ENCODE peak calls at places on chromosomes 12 and 14, in five cellular contexts. I is dorsolateral prefrontal cortex, L is HCT116, P is heart left ventricle, K is transverse colon. Q is an unnamed sample.

GRCh38 chr12:89385965-89386537 is 33.8 kb upstream of the DUSP6 start:
- DNase-seq in I (no peak), L (no peak), P (no peak), K (no peak), Q (no peak)

GRCh38 chr14:29637406-29637805 is 290.2 kb downstream of the PRKD1 start:
- DNase-seq in I (no peak), L (no peak), P (no peak), K (no peak), Q (no peak)

GRCh38 chr14:65804752-65805473 is 392.4 kb downstream of the FUT8 start:
- DNase-seq in I (peak), L (no peak), P (no peak), K (no peak), Q (no peak)

GRCh38 chr14:33949051-33950037 is 1.5 kb downstream of the EGLN3 start:
- DNase-seq in I (no peak), L (no peak), P (no peak), K (no peak), Q (no peak)

GRCh38 chr14:68976160-68977067 is 2.7 kb downstream of the ACTN1 start:
- DNase-seq in I (no peak), L (no peak), P (no peak), K (peak), Q (no peak)

GRCh38 chr12:65170245-65170881 is 980 bp downstream of the LEMD3 start:
- DNase-seq in I (peak), L (peak), P (peak), K (peak), Q (no peak)

GRCh38 chr12:3225154-3225795 is 148.1 kb downstream of the TSPAN9 start:
- DNase-seq in I (no peak), L (no peak), P (peak), K (no peak), Q (no peak)

GRCh38 chr12:89706551-89707348 is 1.9 kb downstream of the ATP2B1 start:
- DNase-seq in I (peak), L (no peak), P (no peak), K (no peak), Q (no peak)

GRCh38 chr12:131454418-131455217 is 256.3 kb upstream of the SFSWAP start:
- DNase-seq in I (no peak), L (peak), P (no peak), K (no peak), Q (peak)

GRCh38 chr12:56634242-56634836 is 4.2 kb upstream of the BAZ2A start:
- DNase-seq in I (peak), L (peak), P (peak), K (peak), Q (peak)

GRCh38 chr14:100826371-100827139 is 637 bp downstream of the MEG3 start:
- DNase-seq in I (no peak), L (no peak), P (peak), K (no peak), Q (no peak)

GRCh38 chr14:54686219-54686870 is 119.4 kb downstream of the SAMD4A start:
- DNase-seq in I (no peak), L (no peak), P (no peak), K (no peak), Q (peak)

GRCh38 chr14:23371865-23372264 is 744 bp upstream of the IL25 start:
- DNase-seq in I (no peak), L (no peak), P (no peak), K (no peak), Q (no peak)

GRCh38 chr14:92690171-92691011 is 58.0 kb downstream of the LGMN start:
- DNase-seq in I (no peak), L (peak), P (peak), K (peak), Q (no peak)

GRCh38 chr12:108468149-108468968 is 46.7 kb upstream of the FICD start:
- DNase-seq in I (no peak), L (no peak), P (no peak), K (no peak), Q (no peak)

GRCh38 chr12:45122776-45123380 is 72.0 kb upstream of the DBX2 start:
- DNase-seq in I (no peak), L (peak), P (no peak), K (no peak), Q (no peak)

GRCh38 chr12:128111951-128112350 is 155.0 kb upstream of the TMEM132C start:
- DNase-seq in I (no peak), L (no peak), P (no peak), K (no peak), Q (no peak)

GRCh38 chr12:89051065-89051677 is 301.1 kb downstream of the DUSP6 start:
- DNase-seq in I (no peak), L (peak), P (no peak), K (no peak), Q (no peak)

GRCh38 chr14:65167072-65167645 is 64.8 kb upstream of the MAX start:
- DNase-seq in I (no peak), L (no peak), P (no peak), K (no peak), Q (no peak)

GRCh38 chr12:66898700-66899469 is 220.0 kb upstream of the GRIP1 start:
- DNase-seq in I (no peak), L (no peak), P (no peak), K (no peak), Q (no peak)

GRCh38 chr12:66901136-66901932 is 222.5 kb upstream of the GRIP1 start:
- DNase-seq in I (no peak), L (no peak), P (no peak), K (no peak), Q (no peak)

GRCh38 chr12:66900616-66901015 is 221.7 kb upstream of the GRIP1 start:
- DNase-seq in I (no peak), L (no peak), P (no peak), K (no peak), Q (no peak)

GRCh38 chr12:66902020-66902419 is 223.1 kb upstream of the GRIP1 start:
- DNase-seq in I (no peak), L (no peak), P (no peak), K (no peak), Q (no peak)

GRCh38 chr12:66899567-66899966 is 220.7 kb upstream of the GRIP1 start:
- DNase-seq in I (no peak), L (no peak), P (no peak), K (no peak), Q (no peak)
- H3K27ac ChIP-seq in I (no peak), L (no peak), P (no peak), K (no peak), Q (no peak)

DNA sequence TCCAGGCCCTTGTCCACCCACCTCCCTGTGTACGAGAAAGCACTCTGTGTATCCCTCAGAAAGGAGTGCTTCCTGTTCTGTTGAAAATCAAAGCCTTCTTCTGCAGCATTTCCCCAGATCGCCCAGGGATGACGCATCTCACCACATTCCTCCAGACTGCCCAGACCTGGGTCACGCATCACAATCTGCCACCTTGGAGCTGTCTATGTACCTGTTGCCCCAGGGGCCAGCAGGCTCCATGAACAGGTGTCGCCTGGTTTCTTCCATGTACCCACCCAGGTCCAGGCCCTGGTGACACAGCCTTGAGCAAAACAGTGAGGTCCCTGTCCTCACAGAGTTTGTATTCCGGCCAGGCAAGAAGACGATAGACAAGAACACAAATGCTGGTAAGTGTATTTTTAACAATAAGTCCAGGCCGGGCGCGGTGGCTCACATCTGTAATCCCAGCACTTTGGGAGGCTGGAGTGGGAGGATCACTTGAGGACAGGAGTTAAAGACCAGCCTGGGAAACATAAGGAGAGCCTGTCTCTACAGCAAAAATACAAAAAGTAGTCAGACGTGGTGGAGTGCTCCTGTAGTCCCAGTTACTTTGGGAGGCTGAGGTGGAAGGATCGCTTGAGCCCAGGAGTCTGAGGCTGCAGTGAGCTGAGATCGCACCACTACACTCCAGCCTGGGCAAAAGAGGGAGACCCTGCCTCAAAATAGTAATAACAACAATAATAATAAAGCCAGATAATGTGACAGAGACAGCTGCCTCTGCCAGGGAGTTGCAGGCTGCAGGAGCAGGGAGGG is 6.8 kb upstream of the PPP1R13B start:
- DNase-seq in I (no peak), L (no peak), P (no peak), K (no peak), Q (no peak)
- H3K4me3 ChIP-seq in I (no peak), L (no peak), P (no peak), K (no peak), Q (no peak)

GRCh38 chr12:7645395-7646177 is 20.1 kb downstream of the APOBEC1 start:
- DNase-seq in I (no peak), L (peak), P (no peak), K (no peak), Q (no peak)

GRCh38 chr12:7646178-7646475 is 19.6 kb downstream of the APOBEC1 start:
- DNase-seq in I (no peak), L (no peak), P (no peak), K (no peak), Q (no peak)

GRCh38 chr12:7642287-7642686 is 23.4 kb downstream of the APOBEC1 start:
- DNase-seq in I (no peak), L (no peak), P (no peak), K (no peak), Q (no peak)

GRCh38 chr12:7638764-7639570 is 26.7 kb downstream of the APOBEC1 start:
- DNase-seq in I (peak), L (peak), P (peak), K (peak), Q (no peak)

DNA sequence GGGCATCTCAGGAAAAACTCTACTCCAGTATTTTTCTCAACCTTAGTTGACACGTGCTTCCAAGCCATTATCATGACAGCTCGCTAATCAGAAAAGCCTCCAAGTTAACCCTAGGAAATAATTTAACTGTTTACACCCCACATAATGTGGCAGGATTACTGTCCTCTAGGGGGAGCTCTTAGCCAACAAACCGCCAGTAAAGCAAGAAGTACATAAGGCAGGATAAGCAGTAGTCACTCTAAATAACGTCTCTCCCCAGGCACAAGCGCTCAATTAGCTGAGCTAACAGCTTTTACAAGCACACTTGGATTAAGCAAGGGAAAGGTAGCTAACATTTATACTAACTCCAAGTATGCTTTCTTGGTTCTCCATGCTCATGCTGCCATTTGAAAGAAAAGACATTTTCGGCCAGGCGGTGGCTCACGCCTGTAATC is 22.8 kb downstream of the APOBEC1 start:
- DNase-seq in I (no peak), L (peak), P (no peak), K (no peak), Q (no peak)
- TF ChIP-seq CTCF in I (no peak), L (peak), P (no peak), K (peak), Q (peak)

GRCh38 chr12:11757095-11757494 is 107.6 kb downstream of the ETV6 start:
- DNase-seq in I (no peak), L (no peak), P (no peak), K (no peak), Q (no peak)
- H3K27ac ChIP-seq in I (no peak), L (no peak), P (no peak), K (peak), Q (peak)

GRCh38 chr12:1919763-1920162 is 1.3 kb upstream of the CACNA2D4 start:
- DNase-seq in I (no peak), L (no peak), P (no peak), K (no peak), Q (no peak)

GRCh38 chr12:1919284-1919683 is 832 bp upstream of the CACNA2D4 start:
- DNase-seq in I (no peak), L (no peak), P (no peak), K (no peak), Q (no peak)

GRCh38 chr12:1918081-1918874 is at the start of gene CACNA2D4:
- DNase-seq in I (peak), L (no peak), P (no peak), K (no peak), Q (no peak)

GRCh38 chr12:1917172-1918070 is 1.0 kb downstream of the CACNA2D4 start:
- DNase-seq in I (no peak), L (no peak), P (no peak), K (no peak), Q (no peak)

GRCh38 chr12:1918875-1919236 is 404 bp upstream of the CACNA2D4 start:
- DNase-seq in I (no peak), L (no peak), P (no peak), K (no peak), Q (peak)
- H3K4me3 ChIP-seq in I (peak), L (no peak), P (no peak), K (no peak), Q (no peak)

GRCh38 chr12:112146123-112146522 is 20.8 kb downstream of the TRAFD1 start:
- DNase-seq in I (no peak), L (no peak), P (no peak), K (no peak), Q (no peak)
- TF ChIP-seq CTCF in I (no peak), L (no peak), P (no peak), K (no peak), Q (no peak)

GRCh38 chr12:10636611-10637010 is 23.2 kb upstream of the MAGOHB start:
- DNase-seq in I (no peak), L (no peak), P (no peak), K (peak), Q (no peak)

GRCh38 chr12:10636124-10636523 is 22.7 kb upstream of the MAGOHB start:
- DNase-seq in I (no peak), L (no peak), P (no peak), K (peak), Q (no peak)

GRCh38 chr12:10634427-10634826 is 21.0 kb upstream of the MAGOHB start:
- DNase-seq in I (no peak), L (no peak), P (no peak), K (no peak), Q (no peak)

GRCh38 chr12:10632226-10632625 is 18.8 kb upstream of the MAGOHB start:
- DNase-seq in I (no peak), L (no peak), P (no peak), K (no peak), Q (no peak)

GRCh38 chr12:10633541-10633940 is 20.1 kb upstream of the MAGOHB start:
- DNase-seq in I (no peak), L (no peak), P (no peak), K (no peak), Q (no peak)
- H3K27ac ChIP-seq in I (no peak), L (no peak), P (no peak), K (no peak), Q (no peak)

DNA sequence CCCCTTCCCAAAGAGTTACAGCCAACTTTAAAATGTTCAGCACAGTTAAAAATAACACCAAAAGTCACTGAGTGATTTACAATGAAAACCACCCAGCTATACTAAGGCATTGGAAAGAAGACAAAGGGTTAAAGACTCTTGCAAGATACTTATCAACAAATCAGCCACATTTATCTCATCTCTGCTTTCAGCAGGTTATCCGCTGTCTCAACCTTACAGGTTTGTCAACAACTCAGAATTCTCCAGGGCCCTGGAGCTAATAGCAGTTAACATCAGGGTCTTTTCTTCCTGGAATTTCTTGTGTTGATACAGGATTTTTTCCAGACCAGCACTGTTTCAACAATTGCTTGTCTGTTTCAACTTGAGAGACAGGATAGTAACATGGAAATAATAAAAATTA is 3.6 kb downstream of the PKP2 start:
- DNase-seq in I (no peak), L (no peak), P (no peak), K (no peak), Q (no peak)
- H3K4me3 ChIP-seq in I (no peak), L (peak), P (peak), K (no peak), Q (no peak)

GRCh38 chr14:94823556-94824341 is 53.8 kb upstream of the GSC start:
- DNase-seq in I (no peak), L (peak), P (no peak), K (no peak), Q (no peak)

GRCh38 chr14:94821705-94822104 is 51.8 kb upstream of the GSC start:
- DNase-seq in I (no peak), L (no peak), P (no peak), K (no peak), Q (no peak)

GRCh38 chr14:94831085-94831484 is 61.2 kb upstream of the GSC start:
- DNase-seq in I (no peak), L (no peak), P (no peak), K (no peak), Q (no peak)

GRCh38 chr14:94827711-94828505 is 58.0 kb upstream of the GSC start:
- DNase-seq in I (no peak), L (no peak), P (no peak), K (peak), Q (no peak)

DNA sequence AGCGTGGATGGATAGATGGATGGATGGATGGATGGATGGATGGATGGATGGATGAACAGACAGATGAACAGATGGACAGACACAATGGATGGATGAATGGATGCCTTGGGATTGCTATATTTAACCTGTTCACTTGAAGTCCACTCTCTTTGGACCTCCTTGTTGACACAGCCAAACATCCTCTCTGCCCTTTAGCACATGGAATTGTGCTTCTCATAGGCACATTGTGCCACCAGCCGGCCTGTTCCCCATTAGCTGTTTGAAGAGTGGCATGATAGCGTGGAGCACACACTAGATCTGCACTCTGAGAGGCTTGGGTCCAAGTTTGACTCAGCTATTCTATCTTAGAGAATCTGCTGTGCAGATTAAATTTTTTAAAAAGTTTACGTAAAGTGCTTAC is 56.9 kb upstream of the GSC start:
- DNase-seq in I (no peak), L (no peak), P (no peak), K (no peak), Q (no peak)
- TF ChIP-seq CTCF in I (no peak), L (no peak), P (no peak), K (no peak), Q (no peak)

DNA sequence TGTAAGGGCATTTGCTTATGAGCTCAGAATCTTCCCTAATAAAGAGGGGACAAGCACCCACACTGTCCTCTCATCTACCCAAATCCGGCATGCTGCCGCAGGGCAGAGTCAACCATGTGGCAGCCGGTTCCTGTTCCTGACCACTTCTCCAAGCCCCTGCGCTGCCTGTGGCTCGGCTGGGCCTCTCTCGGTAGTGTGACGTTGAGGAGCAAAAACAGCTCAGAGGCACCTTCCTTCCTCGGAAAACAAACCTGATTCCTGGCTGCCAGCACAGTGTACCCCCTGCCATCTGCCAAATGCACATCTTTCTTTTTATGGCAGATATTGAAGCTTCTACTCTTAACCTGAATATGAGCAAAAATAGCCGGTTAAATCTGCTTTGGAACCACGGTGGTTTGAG is 50.5 kb downstream of the CFAP251 start:
- DNase-seq in I (no peak), L (no peak), P (no peak), K (peak), Q (no peak)
- H3K27ac ChIP-seq in I (no peak), L (no peak), P (no peak), K (no peak), Q (no peak)